ENCODE peak calls at places on chromosomes 16 and 17, in seven cellular contexts. F is stimulated activated CD4-positive, alpha-beta T cell treated with anti-CD3 and anti-CD28 coated beads, Interleukin-15, amount 100 ng/mL, for 48 hours; D is caudate nucleus; J is EH; T is CD4-positive, alpha-beta T cell; K is cardiac fibroblast; Z is NCI-H1092 treated with DMSO at 0.1 percent for 48 hours. E is an unnamed sample.

GRCh38 chr17:44308865-44309264 is 464 bp downstream of the RUNDC3A start:
- DNase-seq in F (no peak), D (no peak), Z (no peak), T (no peak), K (no peak), J (no peak), E (no peak)

GRCh38 chr16:14187517-14188338 is 116.6 kb downstream of the MRTFB start:
- DNase-seq in F (no peak), D (no peak), J (no peak), T (no peak), K (peak), Z (peak), E (no peak)

GRCh38 chr16:75648265-75649076 is 898 bp downstream of the TERF2IP start:
- DNase-seq in K (peak), Z (peak), F (peak), J (peak), D (peak), T (peak), E (peak)

GRCh38 chr17:78865682-78866390 is 25.2 kb upstream of the USP36 start:
- DNase-seq in K (peak), D (peak), T (peak), F (peak), Z (peak), J (peak), E (peak)

GRCh38 chr16:3602320-3602653 is 9.1 kb downstream of the SLX4 start:
- DNase-seq in J (no peak), K (no peak), D (no peak), T (no peak), F (no peak), Z (no peak), E (no peak)

GRCh38 chr17:82065638-82066303 is at the start of gene DUS1L:
- DNase-seq in J (peak), Z (peak), F (peak), D (no peak), K (peak), T (peak), E (peak)

GRCh38 chr17:36657763-36658490 is 56.5 kb downstream of the MRM1 start:
- DNase-seq in Z (peak), T (no peak), K (no peak), F (no peak), D (no peak), J (no peak), E (peak)

GRCh38 chr17:82819015-82819414 is 20.8 kb downstream of the ZNF750 start:
- DNase-seq in J (no peak), D (no peak), F (no peak), Z (no peak), T (no peak), K (no peak), E (no peak)

GRCh38 chr16:363110-364090 is 6.9 kb downstream of the MRPL28 start:
- DNase-seq in D (no peak), J (peak), Z (no peak), F (no peak), T (no peak), K (no peak), E (no peak)

GRCh38 chr16:69939821-69940585 is 11.1 kb upstream of the CLEC18A start:
- DNase-seq in F (no peak), Z (no peak), D (no peak), J (no peak), T (no peak), K (no peak), E (no peak)

GRCh38 chr17:10741416-10742140 is 11.8 kb upstream of the TMEM220 start:
- DNase-seq in T (no peak), D (no peak), J (no peak), Z (no peak), F (no peak), K (no peak), E (no peak)

GRCh38 chr16:66950437-66950836 is 10.6 kb upstream of the CES3 start:
- DNase-seq in J (no peak), Z (no peak), K (no peak), F (no peak), D (no peak), T (no peak), E (no peak)

GRCh38 chr16:28108590-28109247 is 45.2 kb upstream of the GSG1L start:
- DNase-seq in D (no peak), F (no peak), K (no peak), J (no peak), T (no peak), Z (no peak), E (no peak)

GRCh38 chr16:87017388-87018012 is 299.7 kb downstream of the C16orf95 start:
- DNase-seq in K (peak), D (no peak), J (peak), T (no peak), Z (no peak), F (no peak), E (no peak)

GRCh38 chr17:76678330-76678729 is 32.4 kb downstream of the MXRA7 start:
- DNase-seq in T (peak), J (no peak), D (no peak), K (no peak), F (no peak), Z (no peak), E (no peak)

GRCh38 chr16:16124438-16124837 is 98.9 kb downstream of the ABCC6 start:
- DNase-seq in Z (no peak), J (no peak), D (no peak), F (no peak), K (no peak), T (no peak), E (no peak)

GRCh38 chr16:68802190-68802589 is 41.1 kb upstream of the TANGO6 start:
- DNase-seq in Z (no peak), T (no peak), F (no peak), K (peak), D (no peak), J (peak), E (no peak)

GRCh38 chr17:27810902-27811557 is 10.7 kb upstream of the NOS2 start:
- DNase-seq in Z (no peak), F (no peak), T (no peak), J (peak), D (no peak), K (peak), E (no peak)

GRCh38 chr16:56608876-56609462 is 585 bp downstream of the MT2A start:
- DNase-seq in K (peak), D (no peak), J (peak), T (no peak), Z (no peak), F (no peak), E (no peak)

GRCh38 chr17:81821603-81822311 is 11.3 kb downstream of the MCRIP1 start:
- DNase-seq in D (peak), Z (no peak), K (peak), J (peak), F (no peak), T (no peak), E (no peak)

E was measured in GM13976.